ENCODE peak calls at places on chromosomes 11 and 22, in eight cellular contexts. W is Ammon's horn; T is uterus; Q is Right ventricle myocardium inferior; F is pancreas; Y is T-helper 1 cell; G is activated naive CD8-positive, alpha-beta T cell treated with anti-CD3 and anti-CD28 coated beads, Interleukin-2, amount 50 U/mL, for 16 hours; Z is GM20000. J is an unnamed sample.

GRCh38 chr11:131186629-131187075 is 183.8 kb upstream of the NTM start:
- DNase-seq in F (no peak), G (no peak), W (no peak), Y (no peak), Q (no peak), Z (peak), T (no peak), J (no peak)

GRCh38 chr11:124950606-124951330 is 3.2 kb upstream of the CCDC15 start:
- DNase-seq in G (no peak), Z (no peak), W (no peak), Y (peak), T (no peak), F (no peak), Q (no peak), J (no peak)

GRCh38 chr11:122261546-122261945 is 145.5 kb upstream of the BLID start:
- DNase-seq in G (no peak), Z (no peak), Y (no peak), F (no peak), W (no peak), Q (no peak), T (no peak), J (no peak)

GRCh38 chr11:33931032-33931431 is 39.2 kb upstream of the LMO2 start:
- DNase-seq in G (no peak), T (no peak), F (no peak), Y (no peak), Q (no peak), W (no peak), Z (no peak), J (no peak)

GRCh38 chr22:50724616-50725015 is 13.4 kb upstream of the ACR start:
- DNase-seq in Q (peak), G (no peak), T (no peak), Z (no peak), Y (no peak), F (no peak), W (no peak), J (no peak)

GRCh38 chr11:83691387-83692088 is 405.4 kb upstream of the CCDC90B start:
- DNase-seq in T (peak), Q (no peak), W (peak), F (peak), G (no peak), Z (no peak), Y (no peak), J (peak)

GRCh38 chr11:120819003-120819402 is 204.9 kb upstream of the TBCEL start:
- DNase-seq in W (no peak), Z (no peak), G (no peak), T (no peak), Q (no peak), F (no peak), Y (no peak), J (no peak)

GRCh38 chr11:127710831-127711230 is 710.3 kb upstream of the KIRREL3 start:
- DNase-seq in T (no peak), F (no peak), W (no peak), G (no peak), Q (no peak), Z (no peak), Y (no peak), J (no peak)

GRCh38 chr11:70556884-70557741 is 158.8 kb downstream of the CTTN start:
- DNase-seq in W (no peak), T (no peak), Y (no peak), Z (no peak), G (no peak), F (no peak), Q (peak), J (no peak)

GRCh38 chr11:117933930-117934329 is 4.7 kb upstream of the TMPRSS13 start:
- DNase-seq in Z (no peak), Q (no peak), T (no peak), F (no peak), G (no peak), Y (no peak), W (no peak), J (no peak)

GRCh38 chr22:24423519-24424000 is 3.8 kb upstream of the ADORA2A start:
- DNase-seq in W (no peak), G (peak), Z (peak), T (peak), Y (no peak), F (peak), Q (peak), J (peak)

GRCh38 chr11:9315078-9315688 is 790 bp upstream of the TMEM41B start:
- DNase-seq in G (no peak), Z (no peak), Q (no peak), T (no peak), Y (no peak), W (no peak), F (peak), J (no peak)

GRCh38 chr11:128152796-128153696 is 434.3 kb downstream of the ETS1 start:
- DNase-seq in Q (no peak), Y (no peak), T (no peak), Z (no peak), W (no peak), G (no peak), F (no peak), J (no peak)

GRCh38 chr22:29148036-29148435 is 57.7 kb upstream of the EMID1 start:
- DNase-seq in F (no peak), Q (no peak), Y (no peak), Z (no peak), T (no peak), G (no peak), W (no peak), J (no peak)

GRCh38 chr11:128890543-128891409 is at the start of gene KCNJ5:
- DNase-seq in Y (no peak), T (peak), F (peak), W (no peak), Q (no peak), G (no peak), Z (no peak), J (peak)

GRCh38 chr22:46661221-46661851 is 41.1 kb downstream of the GRAMD4 start:
- DNase-seq in W (peak), F (no peak), Z (no peak), T (no peak), Y (peak), Q (no peak), G (no peak), J (no peak)

GRCh38 chr11:77449060-77449521 is 24.8 kb downstream of the PAK1 start:
- DNase-seq in G (no peak), T (no peak), W (peak), F (no peak), Z (peak), Y (peak), Q (no peak), J (no peak)

GRCh38 chr11:78350101-78350645 is 67.4 kb downstream of the GAB2 start:
- DNase-seq in F (no peak), T (peak), Y (no peak), Z (no peak), W (peak), G (no peak), Q (no peak), J (no peak)

GRCh38 chr22:44595841-44596341 is 97.9 kb upstream of the RTL6 start:
- DNase-seq in Q (no peak), G (no peak), W (peak), Y (no peak), T (no peak), F (peak), Z (no peak), J (no peak)

GRCh38 chr11:1484716-1485503 is 1.7 kb downstream of the MOB2 start:
- DNase-seq in Y (no peak), W (no peak), Z (no peak), T (no peak), Q (peak), G (no peak), F (no peak), J (peak)

GRCh38 chr11:1761857-1762536 is 1.7 kb downstream of the CTSD start:
- DNase-seq in Q (peak), G (no peak), Z (no peak), Y (no peak), F (no peak), T (no peak), W (no peak), J (no peak)

GRCh38 chr22:34019190-34019845 is 99.0 kb upstream of the LARGE1 start:
- DNase-seq in Y (no peak), Q (no peak), G (no peak), F (no peak), T (no peak), Z (no peak), W (no peak), J (no peak)

GRCh38 chr11:2928605-2929510 is at the start of gene PHLDA2:
- DNase-seq in T (no peak), F (peak), Q (peak), Z (peak), W (no peak), Y (peak), G (no peak), J (peak)

GRCh38 chr22:45008853-45009751 is 703 bp downstream of the PHF21B start:
- DNase-seq in Y (no peak), Z (peak), F (no peak), G (no peak), Q (peak), W (peak), T (peak), J (no peak)

GRCh38 chr11:117597083-117597482 is 199.9 kb downstream of the DSCAML1 start:
- DNase-seq in W (no peak), Q (no peak), T (no peak), Z (peak), F (no peak), Y (peak), G (no peak), J (peak)

GRCh38 chr11:104772806-104773241 is 125.4 kb downstream of the CASP12 start:
- DNase-seq in F (no peak), Z (no peak), T (no peak), G (no peak), W (no peak), Y (peak), Q (no peak), J (no peak)

GRCh38 chr11:504994-505344 is 2.1 kb downstream of the RNH1 start:
- DNase-seq in G (no peak), Z (no peak), T (no peak), F (no peak), Y (no peak), Q (no peak), W (no peak), J (no peak)

GRCh38 chr11:93253111-93253510 is 55.3 kb upstream of the SLC36A4 start:
- DNase-seq in G (no peak), T (no peak), Q (no peak), Y (no peak), Z (no peak), F (no peak), W (no peak), J (no peak)

GRCh38 chr11:128451651-128452470 is 135.5 kb downstream of the ETS1 start:
- DNase-seq in Z (peak), W (peak), F (peak), Q (peak), T (peak), Y (no peak), G (no peak), J (peak)

GRCh38 chr22:20514658-20515406 is 7.4 kb downstream of the MED15 start:
- DNase-seq in Q (no peak), Z (no peak), T (peak), G (no peak), F (no peak), Y (no peak), W (no peak), J (no peak)

GRCh38 chr22:48795664-48796063 is 1032.0 kb downstream of the BRD1 start:
- DNase-seq in Y (no peak), T (no peak), W (no peak), F (no peak), G (no peak), Q (no peak), Z (no peak), J (no peak)

GRCh38 chr11:67312187-67313021 is 9.1 kb downstream of the SSH3 start:
- DNase-seq in T (no peak), Q (no peak), Y (peak), Z (no peak), G (no peak), W (no peak), F (peak), J (no peak)

GRCh38 chr11:117226388-117227385 is 5.2 kb downstream of the PCSK7 start:
- DNase-seq in W (peak), G (no peak), T (no peak), Y (peak), Z (peak), Q (no peak), F (peak), J (no peak)

GRCh38 chr22:35568751-35569725 is 28.4 kb downstream of the RASD2 start:
- DNase-seq in Q (no peak), F (no peak), G (no peak), T (no peak), W (no peak), Y (no peak), Z (no peak), J (no peak)

GRCh38 chr11:48096588-48097525 is 116.5 kb downstream of the PTPRJ start:
- DNase-seq in T (no peak), G (no peak), F (no peak), W (no peak), Y (no peak), Q (no peak), Z (no peak), J (no peak)

GRCh38 chr11:29018631-29019030 is 910.4 kb downstream of the METTL15 start:
- DNase-seq in W (no peak), T (no peak), Y (no peak), F (no peak), G (no peak), Q (no peak), Z (no peak), J (no peak)

GRCh38 chr11:34621876-34622275 is 983 bp downstream of the EHF start:
- DNase-seq in Y (no peak), T (no peak), W (peak), Q (no peak), G (no peak), Z (no peak), F (no peak), J (no peak)

GRCh38 chr22:35037089-35037488 is 28.9 kb upstream of the ISX start:
- DNase-seq in F (no peak), W (peak), G (no peak), Y (no peak), Z (no peak), T (no peak), Q (no peak), J (no peak)

GRCh38 chr11:3721002-3721401 is 49.8 kb upstream of the CHRNA10 start:
- DNase-seq in F (no peak), T (no peak), Y (no peak), Z (no peak), G (no peak), Q (no peak), W (no peak), J (no peak)

GRCh38 chr11:2771758-2772466 is 72.1 kb upstream of the KCNQ1OT1 start:
- DNase-seq in Z (no peak), Q (peak), T (no peak), G (no peak), Y (no peak), F (peak), W (no peak), J (peak)

J was measured in left ventricle myocardium inferior.